ENCODE peak calls at places on chromosomes 3 and 15, in four cellular contexts. D, V, C and U are unnamed samples.

GRCh38 chr3:179806177-179806576 is 153.3 kb downstream of the USP13 start:
- DNase-seq in D (no peak), V (no peak), C (no peak), U (no peak)

GRCh38 chr3:194592798-194593752 is 40.1 kb downstream of the TMEM44 start:
- DNase-seq in D (no peak), V (no peak), C (no peak), U (peak)

GRCh38 chr15:68561901-68562300 is 16.9 kb upstream of the CORO2B start:
- DNase-seq in D (no peak), V (no peak), C (no peak), U (no peak)

GRCh38 chr3:71584216-71585061 is 911 bp upstream of the FOXP1 start:
- DNase-seq in D (no peak), V (no peak), C (peak), U (peak)

GRCh38 chr15:48858401-48858800 is 19.5 kb upstream of the EID1 start:
- DNase-seq in D (no peak), V (no peak), C (no peak), U (no peak)

GRCh38 chr3:170196833-170197232 is 15.3 kb upstream of the PHC3 start:
- DNase-seq in D (no peak), V (no peak), C (no peak), U (no peak)

GRCh38 chr15:56839099-56839498 is 79.3 kb upstream of the TCF12 start:
- DNase-seq in D (no peak), V (no peak), C (no peak), U (no peak)

GRCh38 chr15:65085990-65086679 is 9.6 kb downstream of the KBTBD13 start:
- DNase-seq in D (no peak), V (peak), C (no peak), U (no peak)

GRCh38 chr15:87760915-87761314 is 495.6 kb downstream of the NTRK3 start:
- DNase-seq in D (no peak), V (no peak), C (no peak), U (no peak)

GRCh38 chr15:100189319-100189718 is 152.5 kb downstream of the ADAMTS17 start:
- DNase-seq in D (no peak), V (no peak), C (no peak), U (no peak)

GRCh38 chr3:27673701-27674100 is 48.4 kb downstream of the EOMES start:
- DNase-seq in D (no peak), V (no peak), C (no peak), U (no peak)

GRCh38 chr15:89803941-89804800 is 10.5 kb downstream of the ANPEP start:
- DNase-seq in D (no peak), V (no peak), C (no peak), U (no peak)